ENCODE peak calls at places on chromosome 11, in five cellular contexts. One of them, this sample, is unnamed.

GRCh38 chr11:65095974-65096806 is at the start of gene VPS51:
- DNase-seq in gastrocnemius medialis: peak
- DNase-seq in osteocyte: peak
- DNase-seq in OCI-LY7: peak
- DNase-seq in adrenal gland: peak
- DNase-seq in this sample: peak

GRCh38 chr11:35009191-35009940 is 92.9 kb downstream of the PDHX start:
- DNase-seq in gastrocnemius medialis: no peak
- DNase-seq in osteocyte: no peak
- DNase-seq in OCI-LY7: no peak
- DNase-seq in adrenal gland: no peak
- DNase-seq in this sample: no peak

GRCh38 chr11:68821670-68822069 is 20.0 kb downstream of the CPT1A start:
- DNase-seq in gastrocnemius medialis: no peak
- DNase-seq in osteocyte: no peak
- DNase-seq in OCI-LY7: no peak
- DNase-seq in adrenal gland: no peak
- DNase-seq in this sample: no peak

GRCh38 chr11:16781821-16782220 is 43.4 kb downstream of the C11orf58 start:
- DNase-seq in gastrocnemius medialis: no peak
- DNase-seq in osteocyte: no peak
- DNase-seq in OCI-LY7: no peak
- DNase-seq in adrenal gland: no peak
- DNase-seq in this sample: no peak

GRCh38 chr11:20013346-20014066 is 146.8 kb downstream of the DBX1 start:
- DNase-seq in gastrocnemius medialis: peak
- DNase-seq in osteocyte: no peak
- DNase-seq in OCI-LY7: no peak
- DNase-seq in adrenal gland: no peak
- DNase-seq in this sample: no peak

GRCh38 chr11:69370984-69371709 is 77.2 kb downstream of the MYEOV start:
- DNase-seq in gastrocnemius medialis: no peak
- DNase-seq in osteocyte: peak
- DNase-seq in OCI-LY7: no peak
- DNase-seq in adrenal gland: no peak
- DNase-seq in this sample: peak

GRCh38 chr11:71197096-71197495 is 55.3 kb downstream of the SHANK2 start:
- DNase-seq in gastrocnemius medialis: no peak
- DNase-seq in osteocyte: no peak
- DNase-seq in OCI-LY7: no peak
- DNase-seq in adrenal gland: no peak
- DNase-seq in this sample: no peak

GRCh38 chr11:117468888-117469287 is 141.2 kb downstream of the CEP164 start:
- DNase-seq in gastrocnemius medialis: no peak
- DNase-seq in osteocyte: no peak
- DNase-seq in OCI-LY7: no peak
- DNase-seq in adrenal gland: no peak
- DNase-seq in this sample: no peak

GRCh38 chr11:44046202-44046601 is 1.6 kb upstream of the ACCSL start:
- DNase-seq in gastrocnemius medialis: no peak
- DNase-seq in osteocyte: no peak
- DNase-seq in OCI-LY7: no peak
- DNase-seq in adrenal gland: no peak
- DNase-seq in this sample: no peak

GRCh38 chr11:27524155-27524554 is 17.6 kb upstream of the LIN7C start:
- DNase-seq in gastrocnemius medialis: no peak
- DNase-seq in osteocyte: no peak
- DNase-seq in OCI-LY7: no peak
- DNase-seq in adrenal gland: no peak
- DNase-seq in this sample: no peak
- TF ChIP-seq CTCF in gastrocnemius medialis: no peak
- TF ChIP-seq CTCF in osteocyte: peak
- TF ChIP-seq CTCF in OCI-LY7: peak
- TF ChIP-seq CTCF in adrenal gland: no peak
- TF ChIP-seq CTCF in this sample: peak

GRCh38 chr11:105220175-105220574 is 80.6 kb upstream of the CARD18 start:
- DNase-seq in gastrocnemius medialis: no peak
- DNase-seq in osteocyte: no peak
- DNase-seq in OCI-LY7: no peak
- DNase-seq in adrenal gland: no peak
- DNase-seq in this sample: no peak

GRCh38 chr11:105224859-105225258 is 85.3 kb upstream of the CARD18 start:
- DNase-seq in gastrocnemius medialis: no peak
- DNase-seq in osteocyte: no peak
- DNase-seq in OCI-LY7: no peak
- DNase-seq in adrenal gland: no peak
- DNase-seq in this sample: no peak

GRCh38 chr11:105219269-105219668 is 79.7 kb upstream of the CARD18 start:
- DNase-seq in gastrocnemius medialis: no peak
- DNase-seq in osteocyte: no peak
- DNase-seq in OCI-LY7: no peak
- DNase-seq in adrenal gland: no peak
- DNase-seq in this sample: no peak

GRCh38 chr11:105215528-105215927 is 76.0 kb upstream of the CARD18 start:
- DNase-seq in gastrocnemius medialis: no peak
- DNase-seq in osteocyte: no peak
- DNase-seq in OCI-LY7: no peak
- DNase-seq in adrenal gland: no peak
- DNase-seq in this sample: no peak

GRCh38 chr11:105219670-105220069 is 80.1 kb upstream of the CARD18 start:
- DNase-seq in gastrocnemius medialis: no peak
- DNase-seq in osteocyte: no peak
- DNase-seq in OCI-LY7: no peak
- DNase-seq in adrenal gland: no peak
- DNase-seq in this sample: no peak
- TF ChIP-seq CTCF in gastrocnemius medialis: no peak
- TF ChIP-seq CTCF in osteocyte: no peak
- TF ChIP-seq CTCF in OCI-LY7: no peak
- TF ChIP-seq CTCF in adrenal gland: no peak
- TF ChIP-seq CTCF in this sample: no peak

DNA sequence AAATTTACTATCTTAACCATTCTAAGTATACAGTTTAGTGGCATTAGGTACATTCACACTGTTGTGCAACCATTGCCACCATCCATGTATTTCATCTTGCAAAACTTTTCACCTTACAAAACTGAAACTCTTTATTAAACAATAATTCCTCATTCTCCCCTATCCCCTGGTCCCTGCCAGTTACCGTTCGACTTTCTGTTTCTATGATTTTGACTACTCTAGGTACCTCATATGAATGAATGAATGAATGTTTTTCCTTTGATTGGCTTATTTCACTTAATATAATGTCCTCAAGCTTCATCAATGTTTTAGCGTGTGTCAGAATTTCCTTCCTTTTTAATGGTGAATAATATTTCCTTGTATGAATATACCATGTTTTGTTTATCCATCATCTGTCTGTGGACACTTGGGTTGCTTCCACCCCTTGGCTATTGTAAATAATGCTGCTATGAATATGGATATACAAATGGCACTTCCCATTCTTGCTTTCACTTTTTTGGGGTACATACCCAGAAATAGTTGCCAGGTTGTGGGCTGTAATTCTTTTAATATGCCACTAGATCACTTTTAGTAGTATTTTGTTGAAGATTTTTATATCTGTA is 93.0 kb downstream of the UVRAG start:
- DNase-seq in gastrocnemius medialis: no peak
- DNase-seq in osteocyte: no peak
- DNase-seq in OCI-LY7: no peak
- DNase-seq in adrenal gland: no peak
- DNase-seq in this sample: no peak
- TF ChIP-seq CTCF in gastrocnemius medialis: no peak
- TF ChIP-seq CTCF in osteocyte: no peak
- TF ChIP-seq CTCF in OCI-LY7: no peak
- TF ChIP-seq CTCF in adrenal gland: no peak
- TF ChIP-seq CTCF in this sample: no peak

GRCh38 chr11:2074266-2074825 is 64.8 kb downstream of the IGF2 start:
- DNase-seq in gastrocnemius medialis: no peak
- DNase-seq in osteocyte: no peak
- DNase-seq in OCI-LY7: peak
- DNase-seq in adrenal gland: peak
- DNase-seq in this sample: no peak
- TF ChIP-seq CTCF in gastrocnemius medialis: no peak
- TF ChIP-seq CTCF in osteocyte: peak
- TF ChIP-seq CTCF in OCI-LY7: peak
- TF ChIP-seq CTCF in adrenal gland: no peak
- TF ChIP-seq CTCF in this sample: no peak

This sample was measured in progenitor cell of endocrine pancreas.